ENCODE peak calls at places on chromosomes 5 and 9, in five cellular contexts. Z is heart left ventricle, M is colonic mucosa, G is H7, Y is tibial artery. B is an unnamed sample. For H3K27me3, the result is how much of the 10 kb centered on the place peaks cover.

GRCh38 chr9:91411096-91411771 is 12.4 kb downstream of the NFIL3 start:
- DNase-seq in Z (no peak), M (no peak), G (no peak), Y (no peak), B (no peak)

GRCh38 chr9:106670418-106670817 is 192.5 kb upstream of the ZNF462 start:
- DNase-seq in Z (no peak), M (no peak), G (no peak), Y (no peak), B (no peak)

GRCh38 chr9:16828335-16829281 is 41.9 kb downstream of the BNC2 start:
- DNase-seq in Z (peak), M (peak), G (peak), Y (peak), B (no peak)

GRCh38 chr9:98411981-98412561 is 156.6 kb upstream of the TBC1D2 start:
- DNase-seq in Z (no peak), M (no peak), G (no peak), Y (no peak), B (no peak)

GRCh38 chr5:65055938-65056337 is 287.2 kb downstream of the CWC27 start:
- DNase-seq in Z (no peak), M (no peak), G (no peak), Y (no peak), B (no peak)

GRCh38 chr5:112413611-112414010 is 5.5 kb downstream of the EPB41L4A start:
- DNase-seq in Z (no peak), M (no peak), G (no peak), Y (no peak), B (no peak)

GRCh38 chr9:2234371-2234893 is 219.3 kb downstream of the SMARCA2 start:
- DNase-seq in Z (no peak), M (no peak), G (no peak), Y (no peak), B (no peak)

GRCh38 chr9:130936285-130937117 is 2.5 kb downstream of the FIBCD1 start:
- DNase-seq in Z (no peak), M (peak), G (peak), Y (peak), B (no peak)

GRCh38 chr5:150021491-150022162 is 21.1 kb downstream of the HMGXB3 start:
- DNase-seq in Z (no peak), M (no peak), G (no peak), Y (no peak), B (peak)

GRCh38 chr9:83444110-83444509 is 94.1 kb downstream of the FRMD3 start:
- DNase-seq in Z (peak), M (no peak), G (no peak), Y (peak), B (no peak)

GRCh38 chr9:90641868-90642558 is 611 bp downstream of the DIRAS2 start:
- DNase-seq in Z (no peak), M (no peak), G (no peak), Y (no peak), B (peak)

GRCh38 chr5:176538505-176538806 is 1.3 kb upstream of the RNF44 start:
- DNase-seq in Z (no peak), M (no peak), G (no peak), Y (no peak), B (no peak)

DNA sequence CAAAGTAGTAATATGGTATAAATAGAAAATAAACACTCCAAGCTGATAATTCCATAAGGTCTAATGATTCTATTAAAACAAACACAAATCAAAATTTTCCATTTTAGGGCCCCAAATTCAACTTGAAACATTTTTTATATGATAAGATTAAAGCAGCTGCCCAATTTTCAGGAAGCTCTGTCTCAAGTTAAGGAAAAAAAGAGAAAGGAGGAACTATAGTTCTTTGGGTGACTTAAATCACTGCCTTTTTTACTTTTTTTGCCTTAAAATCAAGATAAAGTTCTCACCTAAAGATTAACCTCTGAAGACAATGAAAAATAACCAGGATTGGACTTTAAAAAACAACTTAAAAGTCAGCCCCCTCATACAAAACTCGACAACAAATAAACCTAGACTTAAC is 76.0 kb upstream of the IFNE start:
- DNase-seq in Z (no peak), M (no peak), G (no peak), Y (no peak), B (no peak)
- H3K4me3 ChIP-seq in Z (no peak), M (no peak), G (no peak), Y (no peak), B (no peak)

DNA sequence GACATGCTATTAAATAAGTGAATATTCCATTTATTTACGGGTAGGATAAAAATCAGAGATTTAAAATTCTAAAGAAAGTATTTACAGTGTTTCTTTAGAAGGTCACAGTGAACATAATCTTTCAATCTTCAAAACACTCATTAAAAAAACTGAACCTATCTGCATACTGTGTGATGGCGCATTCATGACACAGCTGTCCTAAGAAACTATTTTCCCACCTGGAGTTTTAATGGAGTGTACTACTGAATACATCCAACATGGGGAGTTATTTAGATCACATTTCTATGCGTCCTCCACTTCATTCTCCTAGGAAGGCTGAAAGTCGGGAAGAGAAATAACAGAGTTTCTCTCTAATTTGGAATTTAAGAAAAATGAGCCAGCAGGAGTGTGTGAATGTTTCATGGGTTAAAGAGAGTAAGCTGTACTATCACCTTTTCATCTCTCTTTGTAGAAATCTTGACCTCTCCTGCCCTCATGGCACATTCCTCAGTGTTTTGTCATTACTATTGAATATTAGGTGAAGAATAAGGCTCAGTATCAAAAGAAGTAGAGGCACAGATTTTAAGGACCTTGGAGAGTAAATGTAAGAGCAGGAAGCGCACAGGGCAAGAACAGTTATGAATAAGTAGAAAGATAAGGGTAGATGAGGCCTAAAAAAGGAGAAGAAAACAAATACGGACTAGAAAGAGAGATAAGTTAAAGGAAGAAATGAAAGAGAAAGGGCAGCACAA is 551.2 kb upstream of the TUSC1 start:
- DNase-seq in Z (no peak), M (no peak), G (no peak), Y (no peak), B (no peak)
- H3K27me3 ChIP-seq in Z (under half), M (under half), G (under half), Y (under half), B (under half)

DNA sequence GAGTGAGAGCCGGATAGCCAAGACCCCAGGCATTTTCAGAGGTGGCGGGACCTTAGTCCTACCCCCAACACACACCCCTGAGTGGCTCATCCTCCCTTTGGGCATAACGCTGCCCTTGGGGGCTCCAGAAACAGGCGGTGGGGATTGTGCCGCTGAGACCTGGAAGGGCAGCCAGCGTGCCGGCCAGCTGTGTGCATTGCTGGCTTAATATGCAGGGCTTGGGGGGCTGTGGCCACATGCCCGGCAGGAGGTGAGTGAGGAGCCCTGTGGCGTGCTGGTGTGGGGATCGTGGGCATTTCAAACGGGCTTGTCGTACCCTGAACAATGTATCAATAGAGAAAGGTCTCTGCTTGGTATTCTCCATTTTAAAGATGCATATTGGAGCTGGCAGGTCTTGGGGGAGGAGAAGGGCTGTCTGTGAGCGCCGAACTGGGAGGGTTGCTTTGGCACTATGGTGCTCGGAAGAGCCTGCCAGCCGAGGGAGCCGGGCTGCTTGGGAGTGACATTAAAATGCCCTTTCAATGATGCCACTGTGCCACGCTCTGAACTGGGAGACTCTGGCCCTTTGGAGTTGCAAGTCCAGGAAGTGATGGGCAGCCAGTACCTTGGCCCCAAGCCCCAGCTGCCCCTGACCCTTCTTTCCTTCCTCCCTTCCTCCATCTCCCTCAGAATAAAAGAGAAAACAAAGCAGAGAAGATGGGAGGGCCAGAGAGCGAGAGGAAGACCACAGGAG is 11.2 kb upstream of the OLFM1 start:
- DNase-seq in Z (no peak), M (no peak), G (peak), Y (no peak), B (peak)
- H3K4me3 ChIP-seq in Z (peak), M (peak), G (peak), Y (peak), B (peak)

GRCh38 chr5:147234098-147234824 is 565 bp upstream of the STK32A start:
- DNase-seq in Z (no peak), M (no peak), G (peak), Y (no peak), B (no peak)
- H3K27me3 ChIP-seq in Z (under half), M (under half), G (under half), Y (under half), B (under half)

GRCh38 chr5:81605299-81605698 is 145.6 kb downstream of the SSBP2 start:
- DNase-seq in Z (no peak), M (no peak), G (no peak), Y (no peak), B (no peak)
- H3K4me3 ChIP-seq in Z (no peak), M (no peak), G (no peak), Y (no peak), B (no peak)

GRCh38 chr5:139805545-139805944 is 9.9 kb downstream of the PSD2 start:
- DNase-seq in Z (no peak), M (no peak), G (no peak), Y (no peak), B (no peak)
- H3K27me3 ChIP-seq in Z (under half), M (under half), G (under half), Y (under half), B (under half)

GRCh38 chr9:124196814-124197176 is 61.0 kb upstream of the NEK6 start:
- DNase-seq in Z (no peak), M (no peak), G (no peak), Y (no peak), B (no peak)
- H3K4me3 ChIP-seq in Z (no peak), M (no peak), G (no peak), Y (no peak), B (no peak)

B was measured in dorsolateral prefrontal cortex.